ENCODE peak calls at places on chromosome 13, in ten cellular contexts. K is neural progenitor cell, Y is RWPE1, G is left ventricle myocardium inferior, Q is uterus, N is GM12865, D is cardiac fibroblast, L is neural crest cell, B is fibroblast of the aortic adventitia, T is Calu3. F is an unnamed sample.

GRCh38 chr13:49649244-49649962 is 21.1 kb downstream of the ARL11 start:
- DNase-seq in K (peak; percentile 35), L (no peak), T (no peak), N (no peak), G (no peak), D (peak; percentile 64), B (peak; percentile 55), Q (no peak), Y (peak; percentile 21), F (no peak)

GRCh38 chr13:103133551-103133950 is 67.3 kb upstream of the SLC10A2 start:
- DNase-seq in L (no peak), G (no peak), Y (no peak), T (no peak), K (no peak), D (no peak), N (no peak), B (no peak), Q (no peak), F (no peak)

GRCh38 chr13:42474954-42475353 is 99.0 kb upstream of the TNFSF11 start:
- DNase-seq in N (no peak), K (no peak), Y (no peak), T (no peak), G (no peak), B (peak; percentile 39), L (no peak), D (peak; percentile 92), Q (no peak), F (no peak)

GRCh38 chr13:73465629-73465974 is 406.8 kb downstream of the KLF5 start:
- DNase-seq in G (no peak), Q (no peak), N (no peak), B (peak; percentile 24), T (peak; percentile 13), D (peak; percentile 45), K (no peak), Y (peak; percentile 72), L (no peak), F (no peak)

GRCh38 chr13:32824061-32824460 is 192.2 kb upstream of the KL start:
- DNase-seq in T (no peak), G (no peak), K (no peak), L (no peak), Y (no peak), B (no peak), D (no peak), Q (no peak), N (no peak), F (no peak)

GRCh38 chr13:42617262-42617661 is 43.3 kb downstream of the TNFSF11 start:
- DNase-seq in G (no peak), L (no peak), Y (no peak), B (no peak), N (no peak), T (no peak), Q (no peak), D (no peak), K (peak; percentile 32), F (no peak)

GRCh38 chr13:45219938-45220375 is 19.1 kb upstream of the KCTD4 start:
- DNase-seq in T (peak; percentile 28), G (no peak), B (peak; percentile 83), N (no peak), Y (peak; percentile 86), K (no peak), Q (no peak), D (peak; percentile 87), L (no peak), F (no peak)

GRCh38 chr13:50485979-50486935 is 357.2 kb downstream of the DLEU7 start:
- DNase-seq in G (no peak), L (no peak), Y (no peak), K (no peak), T (no peak), Q (no peak), D (peak; percentile 77), N (no peak), B (peak; percentile 84), F (no peak)

GRCh38 chr13:111939285-111940278 is 127.4 kb upstream of the SOX1 start:
- DNase-seq in K (no peak), D (no peak), N (no peak), G (no peak), T (no peak), L (no peak), Q (no peak), Y (no peak), B (no peak), F (no peak)

GRCh38 chr13:37319041-37319443 is 213.6 kb upstream of the CSNK1A1L start:
- DNase-seq in K (no peak), L (no peak), G (no peak), Y (no peak), N (no peak), B (peak; percentile 57), T (no peak), D (no peak), Q (no peak), F (no peak)

GRCh38 chr13:37406031-37406430 is 192.5 kb downstream of the POSTN start:
- DNase-seq in L (no peak), N (no peak), G (no peak), Q (no peak), T (no peak), K (no peak), B (no peak), Y (no peak), D (peak; percentile 42), F (no peak)

DNA sequence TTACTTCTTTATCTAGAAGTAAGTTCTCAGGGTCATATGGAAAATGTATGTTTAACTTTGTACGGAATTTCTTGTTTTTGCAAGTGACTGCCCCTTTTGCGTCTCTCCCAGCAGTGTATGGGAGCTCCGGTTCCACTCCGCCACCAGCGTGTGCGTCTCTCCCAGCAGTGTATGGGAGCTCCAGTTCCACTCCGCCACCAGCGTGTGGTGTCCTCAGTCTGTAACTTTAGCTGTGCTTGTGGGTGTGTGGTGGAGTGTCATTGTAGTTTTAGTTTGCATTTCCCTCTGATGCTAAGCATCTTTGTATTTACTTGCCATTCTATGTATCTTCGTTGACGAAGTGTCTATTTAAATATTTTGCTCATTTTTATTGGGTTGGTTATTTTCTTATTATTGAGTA is 2.4 kb downstream of the CUL4A start:
- DNase-seq in Y (no peak), G (no peak), T (no peak), K (peak; percentile 51), L (peak; percentile 22), Q (no peak), D (no peak), B (no peak), N (no peak), F (no peak)
- TF ChIP-seq CTCF in Y (no peak), G (peak; percentile 16), T (no peak), K (peak; percentile 25), L (peak; percentile 49), Q (no peak), D (peak; percentile 4), B (no peak), N (peak; percentile 11), F (no peak)

GRCh38 chr13:28805193-28805819 is 14.8 kb upstream of the MTUS2 start:
- DNase-seq in D (peak; percentile 44), N (peak; percentile 49), B (peak; percentile 4), Q (no peak), G (peak; percentile 23), L (peak; percentile 53), T (peak; percentile 13), Y (no peak), K (peak; percentile 52), F (no peak)
- TF ChIP-seq CTCF in D (peak; percentile 55), N (peak; percentile 43), B (peak; percentile 27), Q (no peak), G (peak; percentile 54), L (peak; percentile 64), T (no peak), Y (peak; percentile 41), K (peak; percentile 67), F (no peak)

GRCh38 chr13:99724633-99725517 is 223.6 kb downstream of the TM9SF2 start:
- DNase-seq in Y (no peak), N (peak; percentile 92), B (no peak), G (no peak), D (no peak), T (no peak), K (peak; percentile 51), L (no peak), Q (no peak), F (no peak)

GRCh38 chr13:99722931-99723330 is 221.7 kb downstream of the TM9SF2 start:
- DNase-seq in K (no peak), D (no peak), B (no peak), G (no peak), T (no peak), N (peak; percentile 73), Y (no peak), Q (no peak), L (no peak), F (no peak)

GRCh38 chr13:99726261-99726894 is 225.1 kb downstream of the TM9SF2 start:
- DNase-seq in K (peak; percentile 70), G (no peak), T (no peak), B (no peak), Q (no peak), L (no peak), Y (no peak), N (no peak), D (no peak), F (no peak)

GRCh38 chr13:99723847-99724246 is 222.6 kb downstream of the TM9SF2 start:
- DNase-seq in B (no peak), D (no peak), G (no peak), Q (no peak), N (no peak), K (peak; percentile 66), Y (no peak), T (no peak), L (no peak), F (no peak)

GRCh38 chr13:99725644-99726043 is 224.4 kb downstream of the TM9SF2 start:
- DNase-seq in D (no peak), G (no peak), L (no peak), Q (no peak), B (no peak), Y (no peak), N (peak; percentile 80), K (peak; percentile 85), T (no peak), F (no peak)
- TF ChIP-seq CTCF in D (no peak), G (no peak), L (no peak), Q (no peak), B (no peak), Y (no peak), N (no peak), K (no peak), T (no peak), F (no peak)

GRCh38 chr13:35468195-35468594 is 8.3 kb downstream of the MAB21L1 start:
- DNase-seq in K (peak; percentile 18), D (peak; percentile 28), T (no peak), B (peak; percentile 21), Q (no peak), L (no peak), N (no peak), Y (no peak), G (no peak), F (no peak)

GRCh38 chr13:35471466-35472307 is 4.8 kb downstream of the MAB21L1 start:
- DNase-seq in L (peak; percentile 23), G (no peak), Y (no peak), D (no peak), T (no peak), B (peak; percentile 49), K (peak; percentile 66), Q (no peak), N (no peak), F (no peak)

GRCh38 chr13:35469781-35470380 is 6.6 kb downstream of the MAB21L1 start:
- DNase-seq in K (peak; percentile 65), L (no peak), G (no peak), Q (no peak), N (no peak), Y (no peak), B (peak; percentile 13), D (no peak), T (no peak), F (no peak)

GRCh38 chr13:35472308-35473008 is 4.0 kb downstream of the MAB21L1 start:
- DNase-seq in B (peak; percentile 35), G (no peak), L (no peak), Y (no peak), D (no peak), N (no peak), T (no peak), Q (no peak), K (peak; percentile 28), F (no peak)

GRCh38 chr13:35470671-35471465 is 5.6 kb downstream of the MAB21L1 start:
- DNase-seq in Y (no peak), B (peak; percentile 53), T (no peak), N (no peak), Q (no peak), L (peak; percentile 47), G (peak; percentile 62), D (peak; percentile 32), K (peak; percentile 89), F (no peak)
- TF ChIP-seq CTCF in Y (no peak), B (no peak), T (no peak), N (no peak), Q (no peak), L (no peak), G (peak; percentile 29), D (no peak), K (no peak), F (no peak)

F was measured in omental fat pad.